ENCODE peak calls at places on chromosomes 13 and 19, in nine cellular contexts. D, B, I, J, Q, W, O, X and T are unnamed samples.

GRCh38 chr19:11814707-11815050 is 606 bp downstream of the ZNF440 start:
- DNase-seq in D (peak; percentile 55), B (no peak), I (peak; percentile 58), J (peak; percentile 37), Q (no peak), W (no peak), O (peak; percentile 47), X (peak; percentile 17), T (no peak)

GRCh38 chr13:84446972-84447700 is 564.9 kb upstream of the SLITRK1 start:
- DNase-seq in D (peak; percentile 8), B (no peak), I (peak; percentile 18), J (no peak), Q (no peak), W (no peak), O (no peak), X (no peak), T (peak; percentile 10)

GRCh38 chr19:32611161-32611560 is 30.2 kb downstream of the PDCD5 start:
- DNase-seq in D (no peak), B (no peak), I (no peak), J (no peak), Q (no peak), W (no peak), O (no peak), X (no peak), T (no peak)

GRCh38 chr19:28519950-28520861 is 692.7 kb downstream of the UQCRFS1 start:
- DNase-seq in D (no peak), B (no peak), I (peak; percentile 79), J (peak; percentile 17), Q (no peak), W (no peak), O (no peak), X (no peak), T (no peak)

GRCh38 chr13:109785141-109785891 is 1.1 kb downstream of the IRS2 start:
- DNase-seq in D (peak; percentile 50), B (no peak), I (peak; percentile 84), J (peak; percentile 66), Q (peak; percentile 71), W (no peak), O (no peak), X (peak; percentile 59), T (no peak)

GRCh38 chr19:3986260-3987041 is 1.2 kb upstream of the EEF2 start:
- DNase-seq in D (peak; percentile 91), B (peak; percentile 93), I (peak; percentile 92), J (peak; percentile 74), Q (peak; percentile 70), W (peak; percentile 74), O (peak; percentile 85), X (peak; percentile 65), T (peak; percentile 72)

GRCh38 chr19:39202998-39203355 is 1.1 kb downstream of the SYCN start:
- DNase-seq in D (no peak), B (no peak), I (no peak), J (no peak), Q (no peak), W (no peak), O (no peak), X (no peak), T (no peak)

GRCh38 chr13:110403315-110403714 is 96.2 kb downstream of the COL4A2 start:
- DNase-seq in D (no peak), B (no peak), I (peak; percentile 82), J (no peak), Q (no peak), W (no peak), O (no peak), X (no peak), T (no peak)

GRCh38 chr19:34851277-34851804 is 75.4 kb upstream of the ZNF30 start:
- DNase-seq in D (peak; percentile 73), B (peak; percentile 19), I (no peak), J (no peak), Q (no peak), W (peak; percentile 18), O (no peak), X (peak; percentile 4), T (no peak)

GRCh38 chr19:49820125-49820524 is 2.0 kb downstream of the MED25 start:
- DNase-seq in D (no peak), B (no peak), I (no peak), J (no peak), Q (no peak), W (no peak), O (peak; percentile 74), X (no peak), T (no peak)

GRCh38 chr13:73146705-73147104 is 87.9 kb downstream of the KLF5 start:
- DNase-seq in D (no peak), B (no peak), I (no peak), J (no peak), Q (peak; percentile 52), W (no peak), O (no peak), X (no peak), T (no peak)

GRCh38 chr13:45255253-45255987 is 54.6 kb upstream of the KCTD4 start:
- DNase-seq in D (no peak), B (no peak), I (no peak), J (no peak), Q (no peak), W (no peak), O (no peak), X (no peak), T (no peak)

GRCh38 chr19:4987692-4988370 is 18.9 kb downstream of the KDM4B start:
- DNase-seq in D (no peak), B (no peak), I (peak; percentile 19), J (no peak), Q (no peak), W (no peak), O (no peak), X (no peak), T (no peak)

GRCh38 chr19:14089412-14089661 is 1.2 kb downstream of the SAMD1 start:
- DNase-seq in D (peak; percentile 75), B (no peak), I (peak; percentile 43), J (peak; percentile 59), Q (no peak), W (no peak), O (no peak), X (no peak), T (no peak)
- H3K4me3 ChIP-seq in D (peak overlapping the region; percentile 56), B (peak overlapping the region; percentile 37), I (peak overlapping the region; percentile 73), J (peak overlapping the region; percentile 70), Q (peak overlapping the region; percentile 63), W (peak overlapping the region; percentile 58), O (peak overlapping the region; percentile 63), X (peak overlapping the region; percentile 56), T (peak overlapping the region; percentile 81)

DNA sequence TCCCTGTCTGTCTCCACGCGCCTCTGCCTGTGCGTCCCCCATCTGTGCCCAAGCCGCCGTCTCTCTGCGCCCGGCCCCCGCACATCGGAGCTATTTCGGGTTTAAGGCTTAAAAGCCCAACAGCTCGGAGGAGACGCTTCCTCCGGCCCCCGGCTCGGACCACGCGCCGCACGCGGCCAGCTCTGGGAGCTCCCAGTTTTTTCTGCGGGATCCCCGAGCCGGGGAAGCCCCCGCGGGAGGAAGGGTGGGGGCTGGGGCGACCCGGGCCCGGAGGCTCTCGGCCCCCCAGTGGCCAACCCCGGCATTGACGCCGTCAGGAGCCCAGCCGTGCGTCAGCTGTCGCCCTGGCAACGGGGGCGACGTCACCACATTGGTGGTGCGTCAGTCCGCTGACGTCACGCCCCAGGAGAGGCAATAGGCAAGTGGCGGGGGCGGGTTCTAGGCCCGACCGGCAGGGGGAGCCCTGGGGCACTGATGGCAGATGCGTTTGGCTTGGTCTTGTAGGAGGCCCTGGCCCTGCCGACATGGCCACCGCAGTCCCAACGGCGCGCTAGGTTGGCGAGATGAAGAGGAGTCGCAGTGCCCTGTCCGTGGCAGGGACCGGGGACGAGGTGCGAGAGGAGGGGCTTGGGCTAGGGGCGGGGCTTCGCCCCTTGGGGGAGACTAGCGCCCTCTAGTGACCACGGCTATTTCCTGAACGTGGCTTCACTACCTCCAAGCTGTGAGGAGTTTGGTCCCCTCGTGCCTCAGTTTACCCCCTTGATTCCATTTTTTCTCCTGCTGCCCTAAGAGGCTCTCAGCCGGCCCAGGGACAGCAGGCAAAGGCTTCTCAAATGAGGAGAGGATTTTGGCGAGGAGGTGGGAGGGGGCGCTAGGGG is 3.7 kb upstream of the PDE4A start:
- DNase-seq in D (peak; percentile 92), B (peak; percentile 94), I (peak; percentile 93), J (peak; percentile 95), Q (peak; percentile 80), W (peak; percentile 89), O (peak; percentile 97), X (peak; percentile 80), T (peak; percentile 69)
- H3K4me1 ChIP-seq in D (peaks cover 19% of the 10 kb centered on the region), B (peaks cover 38% of the 10 kb centered on the region), I (peaks cover 7% of the 10 kb centered on the region), J (peaks cover 13% of the 10 kb centered on the region), Q (peaks cover 13% of the 10 kb centered on the region), W (peaks cover 56% of the 10 kb centered on the region), O (peaks cover 62% of the 10 kb centered on the region), X (peaks cover 29% of the 10 kb centered on the region), T (peaks cover 55% of the 10 kb centered on the region)

GRCh38 chr13:79898996-79899395 is 418.0 kb downstream of the NDFIP2 start:
- DNase-seq in D (no peak), B (no peak), I (peak; percentile 23), J (no peak), Q (no peak), W (no peak), O (no peak), X (peak; percentile 34), T (no peak)

GRCh38 chr13:79901336-79901735 is 420.4 kb downstream of the NDFIP2 start:
- DNase-seq in D (peak; percentile 29), B (no peak), I (peak; percentile 25), J (peak; percentile 8), Q (no peak), W (no peak), O (no peak), X (peak; percentile 5), T (no peak)

GRCh38 chr13:79898202-79898826 is 417.4 kb downstream of the NDFIP2 start:
- DNase-seq in D (no peak), B (no peak), I (no peak), J (no peak), Q (no peak), W (no peak), O (no peak), X (no peak), T (no peak)

GRCh38 chr13:79900356-79900755 is 419.4 kb downstream of the NDFIP2 start:
- DNase-seq in D (no peak), B (no peak), I (no peak), J (no peak), Q (no peak), W (no peak), O (no peak), X (no peak), T (no peak)

DNA sequence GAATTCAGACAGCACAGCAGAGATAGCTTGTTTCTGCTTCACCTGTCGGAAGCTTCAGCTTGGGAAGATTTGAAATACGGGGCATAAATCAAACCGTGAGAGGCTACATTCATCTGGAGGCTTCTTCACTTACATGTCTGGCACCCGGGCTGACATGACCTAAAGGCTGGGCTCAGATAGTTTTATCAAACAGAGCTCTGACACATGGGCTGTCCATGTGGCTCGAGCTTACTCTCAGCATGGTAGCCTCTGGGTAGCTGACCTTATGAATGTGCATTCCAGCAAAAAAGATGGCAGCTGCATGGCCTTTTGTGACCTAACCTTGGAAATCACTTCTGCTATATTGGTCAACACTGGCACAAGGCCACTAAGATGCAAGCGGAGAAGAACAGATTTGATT is 414.5 kb downstream of the NDFIP2 start:
- DNase-seq in D (no peak), B (no peak), I (no peak), J (no peak), Q (no peak), W (no peak), O (no peak), X (no peak), T (no peak)
- TF ChIP-seq EZH2 in D (no peak), B (no peak), I (no peak), J (no peak), Q (no peak), W (no peak), O (no peak), X (no peak), T (no peak)

DNA sequence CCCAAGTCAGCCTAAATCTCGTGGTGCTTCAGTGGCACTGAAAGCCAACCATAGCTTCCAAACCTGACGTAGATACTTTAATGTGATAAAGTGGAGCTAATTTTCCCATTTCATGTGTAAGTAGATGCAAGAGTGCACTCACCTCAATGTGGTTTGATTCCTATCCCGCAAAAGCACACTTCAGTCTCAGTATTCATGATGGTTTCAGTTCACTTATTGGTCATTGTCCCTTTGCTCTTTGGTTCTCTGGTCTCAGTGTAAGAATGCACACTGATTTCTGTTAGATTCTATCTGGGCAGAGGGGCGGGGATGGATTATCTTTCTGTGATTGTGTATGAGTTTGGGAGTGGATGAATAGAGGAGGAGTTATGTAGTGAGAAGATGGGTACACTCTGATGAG is 340.6 kb downstream of the KCNRG start:
- DNase-seq in D (no peak), B (no peak), I (no peak), J (no peak), Q (no peak), W (no peak), O (no peak), X (no peak), T (no peak)
- H3K4me3 ChIP-seq in D (no peak overlapping the region), B (no peak overlapping the region), I (no peak overlapping the region), J (no peak overlapping the region), Q (no peak overlapping the region), W (no peak overlapping the region), O (no peak overlapping the region), X (no peak overlapping the region), T (no peak overlapping the region)